ENCODE peak calls at places on chromosomes 13 and 19, in five cellular contexts. N is H1, B is mesenchymal stem cell, Q is trophoblast cell, P is H9. G is an unnamed sample.

GRCh38 chr13:76129305-76130040 is 493.3 kb downstream of the LMO7 start:
- DNase-seq in N (no peak), B (no peak), Q (no peak), P (no peak), G (peak)

GRCh38 chr13:27632214-27632613 is 10.5 kb downstream of the POLR1D start:
- DNase-seq in N (no peak), B (no peak), Q (no peak), P (no peak), G (no peak)

GRCh38 chr19:32104465-32105235 is 240.8 kb upstream of the ZNF507 start:
- DNase-seq in N (no peak), B (peak), Q (no peak), P (no peak), G (no peak)

GRCh38 chr19:51471527-51471926 is 6.8 kb upstream of the CEACAM18 start:
- DNase-seq in N (no peak), B (no peak), Q (no peak), P (no peak), G (no peak)

GRCh38 chr19:58393725-58394033 is 1.8 kb upstream of the RNF225 start:
- DNase-seq in N (no peak), B (no peak), Q (no peak), P (no peak), G (no peak)

GRCh38 chr13:71603255-71603654 is 263.7 kb downstream of the DACH1 start:
- DNase-seq in N (no peak), B (no peak), Q (no peak), P (no peak), G (no peak)

GRCh38 chr19:31347828-31348314 is 1.4 kb downstream of the TSHZ3 start:
- DNase-seq in N (no peak), B (no peak), Q (no peak), P (no peak), G (no peak)

GRCh38 chr13:27450921-27451461 is 627 bp upstream of the MTIF3 start:
- DNase-seq in N (no peak), B (peak), Q (peak), P (no peak), G (peak)

GRCh38 chr13:107271226-107271625 is 703.3 kb upstream of the ARGLU1 start:
- DNase-seq in N (peak), B (peak), Q (no peak), P (peak), G (no peak)

GRCh38 chr19:28634837-28635236 is 578.1 kb downstream of the UQCRFS1 start:
- DNase-seq in N (no peak), B (no peak), Q (no peak), P (no peak), G (no peak)

GRCh38 chr13:101757446-101758039 is 305.1 kb downstream of the ITGBL1 start:
- DNase-seq in N (no peak), B (peak), Q (no peak), P (no peak), G (no peak)

GRCh38 chr19:56573914-56574313 is 6.6 kb downstream of the ZNF470 start:
- DNase-seq in N (no peak), B (no peak), Q (no peak), P (no peak), G (no peak)

GRCh38 chr13:85166891-85167290 is 632.3 kb downstream of the SLITRK6 start:
- DNase-seq in N (no peak), B (peak), Q (no peak), P (no peak), G (no peak)

GRCh38 chr13:114319441-114319871 is 5.2 kb downstream of the CHAMP1 start:
- DNase-seq in N (no peak), B (peak), Q (peak), P (no peak), G (no peak)

GRCh38 chr13:43307921-43308433 is 284.6 kb downstream of the DNAJC15 start:
- DNase-seq in N (no peak), B (peak), Q (no peak), P (no peak), G (no peak)

GRCh38 chr13:44061876-44062275 is 182.2 kb downstream of the LACC1 start:
- DNase-seq in N (no peak), B (no peak), Q (no peak), P (no peak), G (no peak)

GRCh38 chr13:20633802-20634201 is 66.8 kb downstream of the IFT88 start:
- DNase-seq in N (no peak), B (no peak), Q (peak), P (no peak), G (no peak)

GRCh38 chr19:12786149-12786870 is 5.0 kb upstream of the JUNB start:
- DNase-seq in N (no peak), B (peak), Q (no peak), P (no peak), G (no peak)

GRCh38 chr13:98215508-98215907 is 38.4 kb upstream of the RNF113B start:
- DNase-seq in N (no peak), B (no peak), Q (no peak), P (no peak), G (no peak)

GRCh38 chr19:5805465-5806132 is 732 bp downstream of the NRTN start:
- DNase-seq in N (no peak), B (peak), Q (peak), P (peak), G (peak)

GRCh38 chr13:98267080-98267912 is 90.2 kb upstream of the RNF113B start:
- DNase-seq in N (no peak), B (peak), Q (peak), P (no peak), G (no peak)

GRCh38 chr13:36297259-36297599 is 385 bp downstream of the CCDC169 start:
- DNase-seq in N (no peak), B (peak), Q (peak), P (no peak), G (no peak)

GRCh38 chr13:29504691-29505090 is 90.8 kb downstream of the SLC7A1 start:
- DNase-seq in N (no peak), B (no peak), Q (no peak), P (no peak), G (no peak)

GRCh38 chr13:47289578-47289977 is 392.7 kb upstream of the HTR2A start:
- DNase-seq in N (no peak), B (no peak), Q (no peak), P (no peak), G (peak)

GRCh38 chr19:55283548-55284393 is at the start of gene BRSK1:
- DNase-seq in N (no peak), B (peak), Q (no peak), P (peak), G (peak)

GRCh38 chr19:55284405-55285058 is 735 bp downstream of the BRSK1 start:
- DNase-seq in N (no peak), B (no peak), Q (no peak), P (peak), G (no peak)

GRCh38 chr19:55289117-55289796 is 5.5 kb downstream of the BRSK1 start:
- DNase-seq in N (no peak), B (no peak), Q (no peak), P (no peak), G (no peak)

GRCh38 chr19:55287361-55288079 is 3.7 kb downstream of the BRSK1 start:
- DNase-seq in N (no peak), B (no peak), Q (no peak), P (no peak), G (no peak)

GRCh38 chr19:55285225-55285890 is 1.6 kb downstream of the BRSK1 start:
- DNase-seq in N (no peak), B (no peak), Q (no peak), P (no peak), G (no peak)
- H2BK12ac ChIP-seq in N (no peak), B (no peak), Q (no peak), P (no peak), G (no peak)

DNA sequence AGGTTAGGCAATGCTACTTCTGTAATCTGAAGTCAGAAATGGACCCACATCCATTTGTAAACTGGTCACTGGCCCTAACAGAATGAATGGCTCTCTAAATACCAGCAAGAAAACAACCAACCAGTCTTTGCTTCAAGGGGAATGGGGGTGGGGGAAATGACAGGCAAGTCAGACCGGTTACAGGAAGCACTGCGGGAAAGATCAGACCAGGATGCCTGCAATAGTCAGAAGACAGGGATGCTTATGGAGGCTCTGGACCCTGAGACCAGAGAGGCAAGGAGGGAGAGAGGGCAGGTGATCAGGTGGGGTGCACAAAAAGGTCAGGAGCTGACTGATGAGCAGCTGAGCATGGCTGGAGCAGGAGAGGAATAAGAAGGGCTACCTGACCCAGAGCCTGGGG is 13.1 kb downstream of the MED26 start:
- DNase-seq in N (no peak), B (no peak), Q (peak), P (no peak), G (no peak)
- H2BK12ac ChIP-seq in N (no peak), B (no peak), Q (no peak), P (no peak), G (no peak)

DNA sequence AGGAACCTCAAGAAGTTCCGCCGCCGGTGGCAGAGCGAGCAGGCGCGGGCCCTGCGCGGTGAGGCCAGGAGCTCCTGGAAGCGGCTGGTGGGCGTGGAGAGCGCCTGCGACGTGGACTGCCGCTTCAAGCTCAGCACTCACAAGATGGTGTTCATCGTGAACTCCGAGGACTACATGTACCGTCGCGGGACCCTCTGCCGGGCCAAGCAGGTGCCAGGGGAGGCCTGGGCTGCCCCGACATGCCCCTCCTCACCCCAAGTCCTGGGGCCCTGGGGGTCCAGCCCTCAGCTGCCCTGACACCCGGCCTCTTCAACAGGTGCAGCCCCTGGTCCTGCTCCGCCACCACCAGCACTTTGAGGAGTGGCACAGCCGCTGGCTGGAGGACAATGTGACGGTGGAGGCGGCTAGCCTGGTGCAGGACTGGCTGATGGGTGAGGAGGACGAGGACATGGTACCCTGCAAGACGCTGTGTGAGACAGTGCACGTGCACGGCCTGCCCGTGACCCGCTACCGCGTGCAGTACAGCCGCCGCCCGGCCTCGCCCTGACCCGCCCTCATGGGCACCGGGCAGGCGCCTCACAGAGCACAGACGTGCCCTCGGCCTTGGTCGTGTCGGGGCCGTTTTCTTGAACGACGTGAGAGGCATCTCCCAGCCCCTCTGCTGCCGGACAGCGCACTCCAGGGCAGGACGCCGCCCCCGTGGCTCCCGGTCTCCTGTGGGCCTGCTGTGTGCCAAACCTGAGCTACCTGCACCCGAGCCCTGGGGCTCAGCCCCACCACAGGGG is 10.4 kb upstream of the F2RL3 start:
- DNase-seq in N (no peak), B (no peak), Q (no peak), P (no peak), G (no peak)
- H2BK12ac ChIP-seq in N (no peak), B (no peak), Q (no peak), P (no peak), G (no peak)

GRCh38 chr13:30664689-30665088 is 47.0 kb downstream of the USPL1 start:
- DNase-seq in N (no peak), B (no peak), Q (no peak), P (no peak), G (no peak)

GRCh38 chr13:30667014-30667413 is 49.3 kb downstream of the USPL1 start:
- DNase-seq in N (no peak), B (no peak), Q (no peak), P (no peak), G (no peak)

GRCh38 chr13:30668305-30668704 is 50.6 kb downstream of the USPL1 start:
- DNase-seq in N (no peak), B (no peak), Q (no peak), P (no peak), G (no peak)

GRCh38 chr13:30665638-30666037 is 47.9 kb downstream of the USPL1 start:
- DNase-seq in N (no peak), B (no peak), Q (no peak), P (no peak), G (no peak)

DNA sequence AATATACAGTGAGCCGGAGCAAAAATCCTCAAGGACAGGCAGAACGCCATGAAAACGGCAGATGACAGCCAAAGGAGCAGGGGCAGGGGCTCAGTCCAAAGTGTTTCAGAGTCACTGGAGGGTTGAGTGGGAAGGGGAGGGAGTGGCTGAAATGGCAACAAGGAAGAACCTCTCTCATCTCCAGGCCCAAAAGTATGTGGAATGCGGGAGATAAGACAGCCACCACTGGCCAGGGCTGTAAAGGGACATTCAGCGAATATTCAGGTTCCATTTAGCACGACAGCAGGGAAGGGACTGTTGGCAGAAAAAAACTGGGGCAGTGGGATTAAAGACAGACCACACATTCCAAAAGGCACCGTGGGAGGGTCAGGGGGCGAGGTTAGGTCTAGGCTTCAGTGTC is 48.4 kb downstream of the USPL1 start:
- DNase-seq in N (no peak), B (no peak), Q (peak), P (no peak), G (no peak)
- H2BK12ac ChIP-seq in N (no peak), B (no peak), Q (peak), P (no peak), G (no peak)

GRCh38 chr19:43658001-43658400 is 12.0 kb downstream of the PLAUR start:
- DNase-seq in N (no peak), B (no peak), Q (no peak), P (no peak), G (no peak)
- H2BK12ac ChIP-seq in N (no peak), B (no peak), Q (no peak), P (no peak), G (no peak)

DNA sequence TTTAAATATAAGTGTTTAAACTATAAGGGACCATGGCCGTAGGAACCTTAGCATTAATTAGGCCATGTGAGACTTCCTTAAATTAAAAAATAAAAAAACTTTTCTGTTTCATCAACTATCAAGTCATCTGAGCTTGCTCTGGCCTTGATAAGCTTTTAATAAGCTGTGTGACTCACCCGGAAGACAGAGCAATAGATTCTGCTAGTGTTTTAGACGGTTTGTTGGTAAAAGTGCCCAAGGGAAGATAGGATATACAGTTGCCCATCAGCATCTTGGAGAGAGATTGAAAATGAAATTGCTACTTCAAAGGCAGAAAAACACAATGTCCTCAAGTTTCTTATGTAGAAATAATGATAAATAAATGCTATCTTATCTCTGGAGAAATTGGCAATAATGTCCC is 31.2 kb upstream of the RCBTB2 start:
- DNase-seq in N (no peak), B (no peak), Q (no peak), P (no peak), G (no peak)
- H2BK12ac ChIP-seq in N (no peak), B (no peak), Q (no peak), P (no peak), G (no peak)

GRCh38 chr13:48710160-48710559 is 56.4 kb downstream of the CYSLTR2 start:
- DNase-seq in N (no peak), B (no peak), Q (no peak), P (no peak), G (no peak)
- H2BK12ac ChIP-seq in N (no peak), B (no peak), Q (no peak), P (no peak), G (no peak)

GRCh38 chr19:45613926-45614725 is 12.1 kb upstream of the GPR4 start:
- DNase-seq in N (no peak), B (peak), Q (peak), P (no peak), G (no peak)

GRCh38 chr19:45621389-45621788 is 17.8 kb downstream of the EML2 start:
- DNase-seq in N (no peak), B (no peak), Q (no peak), P (no peak), G (no peak)

GRCh38 chr19:45621976-45622503 is 17.2 kb downstream of the EML2 start:
- DNase-seq in N (no peak), B (no peak), Q (no peak), P (no peak), G (no peak)

GRCh38 chr19:45616709-45617027 is 14.7 kb upstream of the GPR4 start:
- DNase-seq in N (no peak), B (no peak), Q (no peak), P (peak), G (no peak)

GRCh38 chr19:45615795-45616708 is 14.0 kb upstream of the GPR4 start:
- DNase-seq in N (peak), B (peak), Q (peak), P (peak), G (peak)
- H2BK12ac ChIP-seq in N (peak), B (no peak), Q (no peak), P (no peak), G (peak)

GRCh38 chr13:68522184-68522583 is 1292.0 kb upstream of the PCDH9 start:
- DNase-seq in N (no peak), B (no peak), Q (no peak), P (no peak), G (no peak)
- H2BK12ac ChIP-seq in N (no peak), B (no peak), Q (no peak), P (no peak), G (no peak)

GRCh38 chr19:48290923-48291700 is 21.2 kb downstream of the ZNF114 start:
- DNase-seq in N (peak), B (peak), Q (peak), P (peak), G (peak)

GRCh38 chr19:48296963-48297734 is 27.3 kb downstream of the ZNF114 start:
- DNase-seq in N (no peak), B (no peak), Q (no peak), P (peak), G (no peak)

GRCh38 chr19:48290341-48290922 is 20.6 kb downstream of the ZNF114 start:
- DNase-seq in N (peak), B (peak), Q (peak), P (peak), G (peak)

GRCh38 chr19:48295458-48295857 is 25.6 kb downstream of the ZNF114 start:
- DNase-seq in N (no peak), B (no peak), Q (no peak), P (no peak), G (no peak)

DNA sequence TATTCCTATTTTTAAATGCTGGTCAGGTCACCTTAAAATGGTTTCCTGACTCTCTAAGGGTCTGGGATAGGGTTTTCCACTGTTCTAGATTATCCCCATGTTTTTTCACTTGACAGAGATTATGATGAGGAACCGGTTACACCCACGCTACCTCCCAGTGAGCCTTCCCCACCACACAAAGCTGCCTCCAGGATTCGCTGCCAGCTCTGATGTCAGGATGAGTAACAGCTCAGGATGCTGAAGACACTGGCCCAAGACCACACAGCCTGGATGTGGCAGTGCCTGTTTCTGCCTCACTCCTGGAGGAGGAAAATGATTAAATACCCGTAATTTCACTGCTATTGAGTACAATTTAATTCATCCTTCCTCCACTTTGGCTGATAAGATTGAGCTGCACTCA is 22.9 kb downstream of the ZNF114 start:
- DNase-seq in N (no peak), B (peak), Q (no peak), P (no peak), G (no peak)
- H2BK12ac ChIP-seq in N (peak), B (no peak), Q (no peak), P (no peak), G (no peak)